ENCODE peak calls at places on chromosome 21, in six cellular contexts. One of them, this sample, is unnamed.

GRCh38 chr21:45972716-45973474 is 8.7 kb upstream of the COL6A1 start:
- DNase-seq in caudate nucleus: no peak
- DNase-seq in HTR-8/SVneo: no peak
- DNase-seq in T-helper 17 cell: no peak
- DNase-seq in naive thymus-derived CD4-positive, alpha-beta T cell: no peak
- DNase-seq in SHP77: peak; percentile 41
- DNase-seq in this sample: no peak

GRCh38 chr21:34977333-34977732 is 71.8 kb downstream of the RUNX1 start:
- DNase-seq in naive thymus-derived CD4-positive, alpha-beta T cell: no peak
- DNase-seq in SHP77: no peak
- DNase-seq in caudate nucleus: no peak
- DNase-seq in HTR-8/SVneo: no peak
- DNase-seq in T-helper 17 cell: no peak
- DNase-seq in this sample: no peak

GRCh38 chr21:28615276-28615675 is 377.4 kb downstream of the LTN1 start:
- DNase-seq in SHP77: no peak
- DNase-seq in caudate nucleus: no peak
- DNase-seq in T-helper 17 cell: no peak
- DNase-seq in HTR-8/SVneo: peak; percentile 6
- DNase-seq in naive thymus-derived CD4-positive, alpha-beta T cell: no peak
- DNase-seq in this sample: peak; percentile 65

GRCh38 chr21:42313501-42313969 is 1.7 kb downstream of the TFF3 start:
- DNase-seq in naive thymus-derived CD4-positive, alpha-beta T cell: no peak
- DNase-seq in T-helper 17 cell: no peak
- DNase-seq in HTR-8/SVneo: no peak
- DNase-seq in caudate nucleus: no peak
- DNase-seq in SHP77: peak; percentile 69
- DNase-seq in this sample: no peak

GRCh38 chr21:27190601-27191000 is 223.7 kb upstream of the ADAMTS5 start:
- DNase-seq in naive thymus-derived CD4-positive, alpha-beta T cell: no peak
- DNase-seq in T-helper 17 cell: no peak
- DNase-seq in SHP77: no peak
- DNase-seq in caudate nucleus: no peak
- DNase-seq in HTR-8/SVneo: no peak
- DNase-seq in this sample: no peak

GRCh38 chr21:31194510-31195293 is 149.4 kb downstream of the TIAM1 start:
- DNase-seq in SHP77: no peak
- DNase-seq in caudate nucleus: no peak
- DNase-seq in HTR-8/SVneo: no peak
- DNase-seq in T-helper 17 cell: no peak
- DNase-seq in naive thymus-derived CD4-positive, alpha-beta T cell: no peak
- DNase-seq in this sample: no peak

GRCh38 chr21:32806810-32807386 is 35.3 kb upstream of the PAXBP1 start:
- DNase-seq in HTR-8/SVneo: no peak
- DNase-seq in naive thymus-derived CD4-positive, alpha-beta T cell: no peak
- DNase-seq in T-helper 17 cell: no peak
- DNase-seq in caudate nucleus: no peak
- DNase-seq in SHP77: no peak
- DNase-seq in this sample: no peak

GRCh38 chr21:45993210-45994085 is 11.9 kb downstream of the COL6A1 start:
- DNase-seq in caudate nucleus: no peak
- DNase-seq in SHP77: no peak
- DNase-seq in naive thymus-derived CD4-positive, alpha-beta T cell: no peak
- DNase-seq in HTR-8/SVneo: no peak
- DNase-seq in T-helper 17 cell: peak; percentile 1
- DNase-seq in this sample: no peak

GRCh38 chr21:28714795-28715464 is 277.7 kb downstream of the LTN1 start:
- DNase-seq in T-helper 17 cell: no peak
- DNase-seq in SHP77: no peak
- DNase-seq in naive thymus-derived CD4-positive, alpha-beta T cell: no peak
- DNase-seq in HTR-8/SVneo: no peak
- DNase-seq in caudate nucleus: no peak
- DNase-seq in this sample: peak; percentile 82

GRCh38 chr21:32653326-32653901 is 41.2 kb upstream of the CFAP298 start:
- DNase-seq in T-helper 17 cell: no peak
- DNase-seq in caudate nucleus: no peak
- DNase-seq in naive thymus-derived CD4-positive, alpha-beta T cell: peak; percentile 32
- DNase-seq in HTR-8/SVneo: peak; percentile 27
- DNase-seq in SHP77: no peak
- DNase-seq in this sample: no peak

GRCh38 chr21:32976791-32977190 is 48.9 kb upstream of the OLIG2 start:
- DNase-seq in HTR-8/SVneo: no peak
- DNase-seq in caudate nucleus: no peak
- DNase-seq in SHP77: no peak
- DNase-seq in T-helper 17 cell: no peak
- DNase-seq in naive thymus-derived CD4-positive, alpha-beta T cell: no peak
- DNase-seq in this sample: no peak

GRCh38 chr21:32514275-32515055 is 70.9 kb downstream of the TCP10L start:
- DNase-seq in HTR-8/SVneo: no peak
- DNase-seq in T-helper 17 cell: no peak
- DNase-seq in caudate nucleus: no peak
- DNase-seq in SHP77: no peak
- DNase-seq in naive thymus-derived CD4-positive, alpha-beta T cell: no peak
- DNase-seq in this sample: no peak

GRCh38 chr21:44065428-44065827 is 41.8 kb upstream of the PWP2 start:
- DNase-seq in T-helper 17 cell: peak; percentile 66
- DNase-seq in naive thymus-derived CD4-positive, alpha-beta T cell: peak; percentile 68
- DNase-seq in caudate nucleus: no peak
- DNase-seq in SHP77: no peak
- DNase-seq in HTR-8/SVneo: no peak
- DNase-seq in this sample: no peak

GRCh38 chr21:34919406-34919805 is 129.7 kb downstream of the RUNX1 start:
- DNase-seq in SHP77: no peak
- DNase-seq in naive thymus-derived CD4-positive, alpha-beta T cell: no peak
- DNase-seq in caudate nucleus: no peak
- DNase-seq in T-helper 17 cell: no peak
- DNase-seq in HTR-8/SVneo: no peak
- DNase-seq in this sample: no peak

GRCh38 chr21:9780441-9780937 is 740.9 kb upstream of the TPTE start:
- DNase-seq in naive thymus-derived CD4-positive, alpha-beta T cell: no peak
- DNase-seq in T-helper 17 cell: no peak
- DNase-seq in caudate nucleus: no peak
- DNase-seq in HTR-8/SVneo: no peak
- DNase-seq in SHP77: no peak
- DNase-seq in this sample: no peak

GRCh38 chr21:15192243-15192642 is 127.4 kb upstream of the NRIP1 start:
- DNase-seq in naive thymus-derived CD4-positive, alpha-beta T cell: no peak
- DNase-seq in HTR-8/SVneo: peak; percentile 17
- DNase-seq in SHP77: no peak
- DNase-seq in caudate nucleus: no peak
- DNase-seq in T-helper 17 cell: no peak
- DNase-seq in this sample: no peak

GRCh38 chr21:27225142-27225541 is 258.3 kb upstream of the ADAMTS5 start:
- DNase-seq in T-helper 17 cell: no peak
- DNase-seq in naive thymus-derived CD4-positive, alpha-beta T cell: no peak
- DNase-seq in SHP77: no peak
- DNase-seq in HTR-8/SVneo: no peak
- DNase-seq in caudate nucleus: no peak
- DNase-seq in this sample: no peak

GRCh38 chr21:41682719-41683179 is 84.1 kb downstream of the RIPK4 start:
- DNase-seq in HTR-8/SVneo: no peak
- DNase-seq in SHP77: no peak
- DNase-seq in caudate nucleus: no peak
- DNase-seq in T-helper 17 cell: no peak
- DNase-seq in naive thymus-derived CD4-positive, alpha-beta T cell: no peak
- DNase-seq in this sample: no peak

GRCh38 chr21:40340357-40340756 is 473.1 kb downstream of the PCP4 start:
- DNase-seq in naive thymus-derived CD4-positive, alpha-beta T cell: no peak
- DNase-seq in SHP77: no peak
- DNase-seq in T-helper 17 cell: no peak
- DNase-seq in HTR-8/SVneo: no peak
- DNase-seq in caudate nucleus: no peak
- DNase-seq in this sample: no peak

GRCh38 chr21:45329261-45330074 is 41.8 kb upstream of the POFUT2 start:
- DNase-seq in caudate nucleus: no peak
- DNase-seq in HTR-8/SVneo: peak; percentile 39
- DNase-seq in SHP77: no peak
- DNase-seq in naive thymus-derived CD4-positive, alpha-beta T cell: no peak
- DNase-seq in T-helper 17 cell: no peak
- DNase-seq in this sample: no peak

GRCh38 chr21:35254006-35254751 is 205.1 kb upstream of the RUNX1 start:
- DNase-seq in HTR-8/SVneo: no peak
- DNase-seq in SHP77: no peak
- DNase-seq in T-helper 17 cell: no peak
- DNase-seq in naive thymus-derived CD4-positive, alpha-beta T cell: no peak
- DNase-seq in caudate nucleus: no peak
- DNase-seq in this sample: peak; percentile 84

GRCh38 chr21:16195476-16195875 is 465.7 kb downstream of the USP25 start:
- DNase-seq in T-helper 17 cell: no peak
- DNase-seq in naive thymus-derived CD4-positive, alpha-beta T cell: no peak
- DNase-seq in HTR-8/SVneo: no peak
- DNase-seq in caudate nucleus: no peak
- DNase-seq in SHP77: no peak
- DNase-seq in this sample: no peak

GRCh38 chr21:37793660-37794059 is 122.6 kb downstream of the KCNJ6 start:
- DNase-seq in T-helper 17 cell: no peak
- DNase-seq in SHP77: no peak
- DNase-seq in naive thymus-derived CD4-positive, alpha-beta T cell: no peak
- DNase-seq in HTR-8/SVneo: no peak
- DNase-seq in caudate nucleus: no peak
- DNase-seq in this sample: no peak

GRCh38 chr21:34766862-34767261 is 98.1 kb downstream of the CLIC6 start:
- DNase-seq in HTR-8/SVneo: no peak
- DNase-seq in T-helper 17 cell: no peak
- DNase-seq in naive thymus-derived CD4-positive, alpha-beta T cell: no peak
- DNase-seq in SHP77: no peak
- DNase-seq in caudate nucleus: no peak
- DNase-seq in this sample: no peak

GRCh38 chr21:19049567-19049966 is 646.0 kb upstream of the TMPRSS15 start:
- DNase-seq in SHP77: no peak
- DNase-seq in naive thymus-derived CD4-positive, alpha-beta T cell: no peak
- DNase-seq in HTR-8/SVneo: no peak
- DNase-seq in T-helper 17 cell: no peak
- DNase-seq in caudate nucleus: no peak
- DNase-seq in this sample: no peak

GRCh38 chr21:29376556-29376955 is 77.8 kb downstream of the BACH1 start:
- DNase-seq in T-helper 17 cell: peak; percentile 19
- DNase-seq in caudate nucleus: no peak
- DNase-seq in SHP77: peak; percentile 31
- DNase-seq in HTR-8/SVneo: peak; percentile 36
- DNase-seq in naive thymus-derived CD4-positive, alpha-beta T cell: peak; percentile 31
- DNase-seq in this sample: no peak

GRCh38 chr21:35438643-35439404 is 389.7 kb upstream of the RUNX1 start:
- DNase-seq in SHP77: no peak
- DNase-seq in naive thymus-derived CD4-positive, alpha-beta T cell: peak; percentile 27
- DNase-seq in HTR-8/SVneo: no peak
- DNase-seq in caudate nucleus: no peak
- DNase-seq in T-helper 17 cell: no peak
- DNase-seq in this sample: no peak

GRCh38 chr21:42646836-42647235 is 6.6 kb upstream of the PDE9A start:
- DNase-seq in HTR-8/SVneo: no peak
- DNase-seq in caudate nucleus: no peak
- DNase-seq in T-helper 17 cell: no peak
- DNase-seq in SHP77: no peak
- DNase-seq in naive thymus-derived CD4-positive, alpha-beta T cell: no peak
- DNase-seq in this sample: no peak

GRCh38 chr21:45768011-45768740 is 124.7 kb downstream of the PCBP3 start:
- DNase-seq in caudate nucleus: no peak
- DNase-seq in SHP77: no peak
- DNase-seq in T-helper 17 cell: no peak
- DNase-seq in HTR-8/SVneo: no peak
- DNase-seq in naive thymus-derived CD4-positive, alpha-beta T cell: peak; percentile 17
- DNase-seq in this sample: peak; percentile 14

GRCh38 chr21:39467746-39468145 is 16.0 kb downstream of the SH3BGR start:
- DNase-seq in naive thymus-derived CD4-positive, alpha-beta T cell: no peak
- DNase-seq in caudate nucleus: no peak
- DNase-seq in T-helper 17 cell: no peak
- DNase-seq in SHP77: no peak
- DNase-seq in HTR-8/SVneo: no peak
- DNase-seq in this sample: no peak

GRCh38 chr21:14119038-14119437 is 91.7 kb downstream of the LIPI start:
- DNase-seq in T-helper 17 cell: no peak
- DNase-seq in caudate nucleus: no peak
- DNase-seq in HTR-8/SVneo: no peak
- DNase-seq in naive thymus-derived CD4-positive, alpha-beta T cell: no peak
- DNase-seq in SHP77: no peak
- DNase-seq in this sample: no peak

GRCh38 chr21:17931080-17931479 is 111.9 kb upstream of the C21orf91 start:
- DNase-seq in caudate nucleus: no peak
- DNase-seq in HTR-8/SVneo: no peak
- DNase-seq in T-helper 17 cell: no peak
- DNase-seq in naive thymus-derived CD4-positive, alpha-beta T cell: no peak
- DNase-seq in SHP77: no peak
- DNase-seq in this sample: no peak

GRCh38 chr21:42558846-42559245 is 45.2 kb downstream of the SLC37A1 start:
- DNase-seq in T-helper 17 cell: peak; percentile 3
- DNase-seq in caudate nucleus: no peak
- DNase-seq in HTR-8/SVneo: no peak
- DNase-seq in SHP77: no peak
- DNase-seq in naive thymus-derived CD4-positive, alpha-beta T cell: no peak
- DNase-seq in this sample: no peak

This sample was measured in AG04449.